ENCODE peak calls at places on chromosomes 2 and 18, in ten cellular contexts. One of them, this sample, is unnamed.

GRCh38 chr2:15169326-15170038 is 391.7 kb downstream of the NBAS start:
- DNase-seq in chondrocyte: no peak
- DNase-seq in fibroblast of lung: peak
- DNase-seq in Right ventricle myocardium inferior: no peak
- DNase-seq in stimulated activated CD4-positive, alpha-beta T cell treated with anti-CD3 and anti-CD28 coated beads, TNF-alpha, amount 100 ng/mL, for 1 hour: no peak
- DNase-seq in effector memory CD8-positive, alpha-beta T cell: no peak
- DNase-seq in AG08396: peak
- DNase-seq in EH: peak
- DNase-seq in CD8-positive, alpha-beta T cell: no peak
- DNase-seq in activated CD8-positive, alpha-beta memory T cell treated with anti-CD3 and anti-CD28 coated beads, Interleukin-2, amount 50 U/mL, for 4 hours: no peak
- DNase-seq in this sample: no peak

GRCh38 chr18:25648724-25649260 is 296.8 kb upstream of the ZNF521 start:
- DNase-seq in effector memory CD8-positive, alpha-beta T cell: no peak
- DNase-seq in stimulated activated CD4-positive, alpha-beta T cell treated with anti-CD3 and anti-CD28 coated beads, TNF-alpha, amount 100 ng/mL, for 1 hour: no peak
- DNase-seq in AG08396: no peak
- DNase-seq in chondrocyte: no peak
- DNase-seq in Right ventricle myocardium inferior: no peak
- DNase-seq in fibroblast of lung: peak
- DNase-seq in activated CD8-positive, alpha-beta memory T cell treated with anti-CD3 and anti-CD28 coated beads, Interleukin-2, amount 50 U/mL, for 4 hours: no peak
- DNase-seq in CD8-positive, alpha-beta T cell: no peak
- DNase-seq in EH: peak
- DNase-seq in this sample: no peak

GRCh38 chr18:34493566-34494358 is 216.3 kb upstream of the DTNA start:
- DNase-seq in activated CD8-positive, alpha-beta memory T cell treated with anti-CD3 and anti-CD28 coated beads, Interleukin-2, amount 50 U/mL, for 4 hours: no peak
- DNase-seq in effector memory CD8-positive, alpha-beta T cell: no peak
- DNase-seq in Right ventricle myocardium inferior: peak
- DNase-seq in chondrocyte: peak
- DNase-seq in AG08396: peak
- DNase-seq in CD8-positive, alpha-beta T cell: no peak
- DNase-seq in fibroblast of lung: no peak
- DNase-seq in stimulated activated CD4-positive, alpha-beta T cell treated with anti-CD3 and anti-CD28 coated beads, TNF-alpha, amount 100 ng/mL, for 1 hour: no peak
- DNase-seq in EH: no peak
- DNase-seq in this sample: peak

GRCh38 chr2:26396734-26397298 is 4.9 kb upstream of the DRC1 start:
- DNase-seq in AG08396: no peak
- DNase-seq in Right ventricle myocardium inferior: no peak
- DNase-seq in CD8-positive, alpha-beta T cell: no peak
- DNase-seq in effector memory CD8-positive, alpha-beta T cell: no peak
- DNase-seq in activated CD8-positive, alpha-beta memory T cell treated with anti-CD3 and anti-CD28 coated beads, Interleukin-2, amount 50 U/mL, for 4 hours: peak
- DNase-seq in chondrocyte: no peak
- DNase-seq in EH: no peak
- DNase-seq in stimulated activated CD4-positive, alpha-beta T cell treated with anti-CD3 and anti-CD28 coated beads, TNF-alpha, amount 100 ng/mL, for 1 hour: no peak
- DNase-seq in fibroblast of lung: no peak
- DNase-seq in this sample: no peak

GRCh38 chr18:27108842-27109241 is 76.3 kb downstream of the CHST9 start:
- DNase-seq in chondrocyte: no peak
- DNase-seq in activated CD8-positive, alpha-beta memory T cell treated with anti-CD3 and anti-CD28 coated beads, Interleukin-2, amount 50 U/mL, for 4 hours: no peak
- DNase-seq in stimulated activated CD4-positive, alpha-beta T cell treated with anti-CD3 and anti-CD28 coated beads, TNF-alpha, amount 100 ng/mL, for 1 hour: no peak
- DNase-seq in Right ventricle myocardium inferior: no peak
- DNase-seq in CD8-positive, alpha-beta T cell: no peak
- DNase-seq in effector memory CD8-positive, alpha-beta T cell: no peak
- DNase-seq in EH: no peak
- DNase-seq in AG08396: no peak
- DNase-seq in fibroblast of lung: no peak
- DNase-seq in this sample: no peak

GRCh38 chr2:152349416-152349815 is 14.4 kb downstream of the FMNL2 start:
- DNase-seq in activated CD8-positive, alpha-beta memory T cell treated with anti-CD3 and anti-CD28 coated beads, Interleukin-2, amount 50 U/mL, for 4 hours: no peak
- DNase-seq in AG08396: no peak
- DNase-seq in Right ventricle myocardium inferior: no peak
- DNase-seq in CD8-positive, alpha-beta T cell: no peak
- DNase-seq in chondrocyte: no peak
- DNase-seq in stimulated activated CD4-positive, alpha-beta T cell treated with anti-CD3 and anti-CD28 coated beads, TNF-alpha, amount 100 ng/mL, for 1 hour: no peak
- DNase-seq in fibroblast of lung: no peak
- DNase-seq in effector memory CD8-positive, alpha-beta T cell: no peak
- DNase-seq in EH: no peak
- DNase-seq in this sample: no peak

GRCh38 chr2:95374029-95374428 is 28.5 kb upstream of the FAHD2A start:
- DNase-seq in stimulated activated CD4-positive, alpha-beta T cell treated with anti-CD3 and anti-CD28 coated beads, TNF-alpha, amount 100 ng/mL, for 1 hour: no peak
- DNase-seq in activated CD8-positive, alpha-beta memory T cell treated with anti-CD3 and anti-CD28 coated beads, Interleukin-2, amount 50 U/mL, for 4 hours: no peak
- DNase-seq in AG08396: no peak
- DNase-seq in chondrocyte: no peak
- DNase-seq in fibroblast of lung: no peak
- DNase-seq in EH: no peak
- DNase-seq in effector memory CD8-positive, alpha-beta T cell: no peak
- DNase-seq in Right ventricle myocardium inferior: peak
- DNase-seq in CD8-positive, alpha-beta T cell: no peak
- DNase-seq in this sample: no peak

GRCh38 chr2:48543895-48544294 is 13.9 kb downstream of the STON1 start:
- DNase-seq in stimulated activated CD4-positive, alpha-beta T cell treated with anti-CD3 and anti-CD28 coated beads, TNF-alpha, amount 100 ng/mL, for 1 hour: no peak
- DNase-seq in CD8-positive, alpha-beta T cell: no peak
- DNase-seq in AG08396: no peak
- DNase-seq in effector memory CD8-positive, alpha-beta T cell: no peak
- DNase-seq in EH: no peak
- DNase-seq in Right ventricle myocardium inferior: no peak
- DNase-seq in activated CD8-positive, alpha-beta memory T cell treated with anti-CD3 and anti-CD28 coated beads, Interleukin-2, amount 50 U/mL, for 4 hours: no peak
- DNase-seq in fibroblast of lung: no peak
- DNase-seq in chondrocyte: no peak
- DNase-seq in this sample: no peak

GRCh38 chr2:219508933-219509779 is 5.1 kb upstream of the ASIC4 start:
- DNase-seq in activated CD8-positive, alpha-beta memory T cell treated with anti-CD3 and anti-CD28 coated beads, Interleukin-2, amount 50 U/mL, for 4 hours: no peak
- DNase-seq in stimulated activated CD4-positive, alpha-beta T cell treated with anti-CD3 and anti-CD28 coated beads, TNF-alpha, amount 100 ng/mL, for 1 hour: no peak
- DNase-seq in EH: no peak
- DNase-seq in effector memory CD8-positive, alpha-beta T cell: no peak
- DNase-seq in AG08396: no peak
- DNase-seq in chondrocyte: no peak
- DNase-seq in CD8-positive, alpha-beta T cell: no peak
- DNase-seq in fibroblast of lung: no peak
- DNase-seq in Right ventricle myocardium inferior: no peak
- DNase-seq in this sample: no peak

GRCh38 chr18:59012815-59013677 is 126.6 kb upstream of the SEC11C start:
- DNase-seq in fibroblast of lung: no peak
- DNase-seq in Right ventricle myocardium inferior: no peak
- DNase-seq in CD8-positive, alpha-beta T cell: no peak
- DNase-seq in effector memory CD8-positive, alpha-beta T cell: no peak
- DNase-seq in chondrocyte: no peak
- DNase-seq in EH: peak
- DNase-seq in stimulated activated CD4-positive, alpha-beta T cell treated with anti-CD3 and anti-CD28 coated beads, TNF-alpha, amount 100 ng/mL, for 1 hour: no peak
- DNase-seq in AG08396: no peak
- DNase-seq in activated CD8-positive, alpha-beta memory T cell treated with anti-CD3 and anti-CD28 coated beads, Interleukin-2, amount 50 U/mL, for 4 hours: no peak
- DNase-seq in this sample: no peak

GRCh38 chr2:135230150-135230549 is 178.1 kb downstream of the RAB3GAP1 start:
- DNase-seq in stimulated activated CD4-positive, alpha-beta T cell treated with anti-CD3 and anti-CD28 coated beads, TNF-alpha, amount 100 ng/mL, for 1 hour: no peak
- DNase-seq in Right ventricle myocardium inferior: no peak
- DNase-seq in activated CD8-positive, alpha-beta memory T cell treated with anti-CD3 and anti-CD28 coated beads, Interleukin-2, amount 50 U/mL, for 4 hours: no peak
- DNase-seq in fibroblast of lung: no peak
- DNase-seq in CD8-positive, alpha-beta T cell: no peak
- DNase-seq in effector memory CD8-positive, alpha-beta T cell: no peak
- DNase-seq in EH: no peak
- DNase-seq in chondrocyte: no peak
- DNase-seq in AG08396: no peak
- DNase-seq in this sample: no peak

GRCh38 chr2:59694176-59694575 is 859.3 kb downstream of the BCL11A start:
- DNase-seq in stimulated activated CD4-positive, alpha-beta T cell treated with anti-CD3 and anti-CD28 coated beads, TNF-alpha, amount 100 ng/mL, for 1 hour: no peak
- DNase-seq in Right ventricle myocardium inferior: no peak
- DNase-seq in AG08396: no peak
- DNase-seq in effector memory CD8-positive, alpha-beta T cell: no peak
- DNase-seq in activated CD8-positive, alpha-beta memory T cell treated with anti-CD3 and anti-CD28 coated beads, Interleukin-2, amount 50 U/mL, for 4 hours: no peak
- DNase-seq in fibroblast of lung: no peak
- DNase-seq in EH: no peak
- DNase-seq in CD8-positive, alpha-beta T cell: no peak
- DNase-seq in chondrocyte: no peak
- DNase-seq in this sample: no peak

GRCh38 chr2:159183346-159183745 is 103.2 kb downstream of the WDSUB1 start:
- DNase-seq in EH: no peak
- DNase-seq in fibroblast of lung: no peak
- DNase-seq in chondrocyte: no peak
- DNase-seq in CD8-positive, alpha-beta T cell: no peak
- DNase-seq in stimulated activated CD4-positive, alpha-beta T cell treated with anti-CD3 and anti-CD28 coated beads, TNF-alpha, amount 100 ng/mL, for 1 hour: no peak
- DNase-seq in AG08396: no peak
- DNase-seq in Right ventricle myocardium inferior: no peak
- DNase-seq in effector memory CD8-positive, alpha-beta T cell: no peak
- DNase-seq in activated CD8-positive, alpha-beta memory T cell treated with anti-CD3 and anti-CD28 coated beads, Interleukin-2, amount 50 U/mL, for 4 hours: no peak
- DNase-seq in this sample: no peak

GRCh38 chr2:196403471-196403870 is 232.1 kb upstream of the STK17B start:
- DNase-seq in activated CD8-positive, alpha-beta memory T cell treated with anti-CD3 and anti-CD28 coated beads, Interleukin-2, amount 50 U/mL, for 4 hours: no peak
- DNase-seq in chondrocyte: no peak
- DNase-seq in Right ventricle myocardium inferior: no peak
- DNase-seq in fibroblast of lung: peak
- DNase-seq in effector memory CD8-positive, alpha-beta T cell: no peak
- DNase-seq in EH: peak
- DNase-seq in stimulated activated CD4-positive, alpha-beta T cell treated with anti-CD3 and anti-CD28 coated beads, TNF-alpha, amount 100 ng/mL, for 1 hour: no peak
- DNase-seq in AG08396: no peak
- DNase-seq in CD8-positive, alpha-beta T cell: no peak
- DNase-seq in this sample: no peak

GRCh38 chr2:31213883-31214637 is 3.3 kb downstream of the CAPN14 start:
- DNase-seq in stimulated activated CD4-positive, alpha-beta T cell treated with anti-CD3 and anti-CD28 coated beads, TNF-alpha, amount 100 ng/mL, for 1 hour: no peak
- DNase-seq in activated CD8-positive, alpha-beta memory T cell treated with anti-CD3 and anti-CD28 coated beads, Interleukin-2, amount 50 U/mL, for 4 hours: no peak
- DNase-seq in Right ventricle myocardium inferior: no peak
- DNase-seq in CD8-positive, alpha-beta T cell: no peak
- DNase-seq in chondrocyte: no peak
- DNase-seq in AG08396: no peak
- DNase-seq in EH: no peak
- DNase-seq in effector memory CD8-positive, alpha-beta T cell: no peak
- DNase-seq in fibroblast of lung: no peak
- DNase-seq in this sample: no peak

GRCh38 chr2:9400268-9401058 is 22.9 kb downstream of the ITGB1BP1 start:
- DNase-seq in fibroblast of lung: no peak
- DNase-seq in effector memory CD8-positive, alpha-beta T cell: no peak
- DNase-seq in stimulated activated CD4-positive, alpha-beta T cell treated with anti-CD3 and anti-CD28 coated beads, TNF-alpha, amount 100 ng/mL, for 1 hour: no peak
- DNase-seq in chondrocyte: no peak
- DNase-seq in CD8-positive, alpha-beta T cell: no peak
- DNase-seq in AG08396: no peak
- DNase-seq in Right ventricle myocardium inferior: no peak
- DNase-seq in EH: no peak
- DNase-seq in activated CD8-positive, alpha-beta memory T cell treated with anti-CD3 and anti-CD28 coated beads, Interleukin-2, amount 50 U/mL, for 4 hours: no peak
- DNase-seq in this sample: no peak

GRCh38 chr2:69592511-69592910 is 51.0 kb downstream of the AAK1 start:
- DNase-seq in chondrocyte: no peak
- DNase-seq in activated CD8-positive, alpha-beta memory T cell treated with anti-CD3 and anti-CD28 coated beads, Interleukin-2, amount 50 U/mL, for 4 hours: no peak
- DNase-seq in AG08396: no peak
- DNase-seq in fibroblast of lung: no peak
- DNase-seq in CD8-positive, alpha-beta T cell: no peak
- DNase-seq in EH: no peak
- DNase-seq in Right ventricle myocardium inferior: no peak
- DNase-seq in effector memory CD8-positive, alpha-beta T cell: no peak
- DNase-seq in stimulated activated CD4-positive, alpha-beta T cell treated with anti-CD3 and anti-CD28 coated beads, TNF-alpha, amount 100 ng/mL, for 1 hour: no peak
- DNase-seq in this sample: no peak

GRCh38 chr18:42536442-42536841 is 579.0 kb downstream of the RIT2 start:
- DNase-seq in Right ventricle myocardium inferior: no peak
- DNase-seq in CD8-positive, alpha-beta T cell: no peak
- DNase-seq in effector memory CD8-positive, alpha-beta T cell: no peak
- DNase-seq in EH: no peak
- DNase-seq in activated CD8-positive, alpha-beta memory T cell treated with anti-CD3 and anti-CD28 coated beads, Interleukin-2, amount 50 U/mL, for 4 hours: no peak
- DNase-seq in fibroblast of lung: no peak
- DNase-seq in chondrocyte: no peak
- DNase-seq in stimulated activated CD4-positive, alpha-beta T cell treated with anti-CD3 and anti-CD28 coated beads, TNF-alpha, amount 100 ng/mL, for 1 hour: no peak
- DNase-seq in AG08396: no peak
- DNase-seq in this sample: no peak

GRCh38 chr2:238449909-238450417 is 23.2 kb downstream of the ASB1 start:
- DNase-seq in fibroblast of lung: peak
- DNase-seq in Right ventricle myocardium inferior: peak
- DNase-seq in chondrocyte: no peak
- DNase-seq in AG08396: peak
- DNase-seq in effector memory CD8-positive, alpha-beta T cell: no peak
- DNase-seq in EH: peak
- DNase-seq in CD8-positive, alpha-beta T cell: no peak
- DNase-seq in stimulated activated CD4-positive, alpha-beta T cell treated with anti-CD3 and anti-CD28 coated beads, TNF-alpha, amount 100 ng/mL, for 1 hour: no peak
- DNase-seq in activated CD8-positive, alpha-beta memory T cell treated with anti-CD3 and anti-CD28 coated beads, Interleukin-2, amount 50 U/mL, for 4 hours: no peak
- DNase-seq in this sample: peak

GRCh38 chr2:195559431-195559914 is 97.6 kb upstream of the SLC39A10 start:
- DNase-seq in activated CD8-positive, alpha-beta memory T cell treated with anti-CD3 and anti-CD28 coated beads, Interleukin-2, amount 50 U/mL, for 4 hours: peak
- DNase-seq in stimulated activated CD4-positive, alpha-beta T cell treated with anti-CD3 and anti-CD28 coated beads, TNF-alpha, amount 100 ng/mL, for 1 hour: peak
- DNase-seq in CD8-positive, alpha-beta T cell: peak
- DNase-seq in EH: peak
- DNase-seq in effector memory CD8-positive, alpha-beta T cell: peak
- DNase-seq in Right ventricle myocardium inferior: no peak
- DNase-seq in chondrocyte: no peak
- DNase-seq in AG08396: peak
- DNase-seq in fibroblast of lung: peak
- DNase-seq in this sample: no peak

This sample was measured in HuH-7.